ENCODE peak calls at places on chromosomes 1 and 21, in five cellular contexts. D is activated CD8-positive, alpha-beta T cell treated with anti-CD3 and anti-CD28 coated beads, Interleukin-2, amount 10 ng/mL, durations not matched to agents 7 days and 5 days; V is hippocampal formation; K is ELR; I is stimulated activated CD4-positive, alpha-beta T cell treated with anti-CD3 and anti-CD28 coated beads, TNF-alpha, amount 100 ng/mL, for 1 hour. G is an unnamed sample.

GRCh38 chr1:192126030-192126619 is 32.1 kb upstream of the RGS18 start:
- DNase-seq in D (no peak), V (no peak), K (no peak), I (no peak), G (no peak)

GRCh38 chr1:41898191-41898713 is 20.5 kb downstream of the HIVEP3 start:
- DNase-seq in D (peak), V (no peak), K (peak), I (peak), G (peak)

GRCh38 chr21:38643404-38644023 is 145.2 kb upstream of the ERG start:
- DNase-seq in D (no peak), V (no peak), K (no peak), I (no peak), G (no peak)

GRCh38 chr1:24400065-24400464 is 13.5 kb downstream of the STPG1 start:
- DNase-seq in D (no peak), V (no peak), K (peak), I (no peak), G (no peak)

GRCh38 chr1:12539705-12540579 is 78.1 kb downstream of the DHRS3 start:
- DNase-seq in D (no peak), V (no peak), K (peak), I (no peak), G (peak)

GRCh38 chr1:43238104-43238503 is 31.7 kb upstream of the TMEM125 start:
- DNase-seq in D (peak), V (peak), K (peak), I (no peak), G (peak)

GRCh38 chr1:228873714-228874113 is 138.4 kb downstream of the RHOU start:
- DNase-seq in D (no peak), V (no peak), K (peak), I (no peak), G (peak)

GRCh38 chr21:27743971-27744564 is 777.2 kb upstream of the ADAMTS5 start:
- DNase-seq in D (no peak), V (no peak), K (no peak), I (no peak), G (no peak)

GRCh38 chr1:100936194-100936967 is 40.5 kb downstream of the SLC30A7 start:
- DNase-seq in D (no peak), V (no peak), K (no peak), I (no peak), G (no peak)

GRCh38 chr1:193115629-193116227 is 6.1 kb upstream of the CDC73 start:
- DNase-seq in D (no peak), V (no peak), K (peak), I (no peak), G (peak)

GRCh38 chr1:155170806-155171205 is 2.3 kb downstream of the KRTCAP2 start:
- DNase-seq in D (no peak), V (no peak), K (no peak), I (no peak), G (no peak)

GRCh38 chr1:196180847-196181593 is 427.2 kb downstream of the KCNT2 start:
- DNase-seq in D (no peak), V (no peak), K (peak), I (no peak), G (peak)

GRCh38 chr1:2408859-2409276 is 3.5 kb downstream of the PEX10 start:
- DNase-seq in D (no peak), V (no peak), K (no peak), I (no peak), G (no peak)

GRCh38 chr1:11858968-11859871 is 475 bp upstream of the NPPB start:
- DNase-seq in D (peak), V (no peak), K (peak), I (peak), G (peak)

GRCh38 chr1:194295690-194296089 is 1109.3 kb upstream of the B3GALT2 start:
- DNase-seq in D (peak), V (no peak), K (peak), I (no peak), G (peak)

GRCh38 chr21:43370091-43370658 is 56.8 kb downstream of the SIK1 start:
- DNase-seq in D (no peak), V (peak), K (peak), I (no peak), G (no peak)

GRCh38 chr1:187977298-187977697 is 1148.5 kb downstream of the PLA2G4A start:
- DNase-seq in D (no peak), V (no peak), K (no peak), I (no peak), G (no peak)

GRCh38 chr1:106268070-106268469 is 788.4 kb upstream of the PRMT6 start:
- DNase-seq in D (no peak), V (no peak), K (peak), I (no peak), G (no peak)

G was measured in A172.